ENCODE peak calls at places on chromosomes 12 and 14, in seven cellular contexts. Y is CD8-positive, alpha-beta memory T cell; V is mesendoderm; B is A549; O is cardiac muscle cell; J is neuronal stem cell; N is CD4-positive, CD25-positive, alpha-beta regulatory T cell. G is an unnamed sample.

GRCh38 chr12:57740656-57741412 is 2.3 kb upstream of the AGAP2 start:
- DNase-seq in Y (peak; percentile 93), V (peak; percentile 33), B (no peak), N (peak; percentile 88), J (no peak), O (no peak), G (peak; percentile 62)

GRCh38 chr12:112159146-112159541 is 33.8 kb downstream of the TRAFD1 start:
- DNase-seq in V (no peak), O (no peak), Y (no peak), J (no peak), N (no peak), B (no peak), G (no peak)

GRCh38 chr12:113271853-113272561 is 50.7 kb downstream of the TPCN1 start:
- DNase-seq in J (no peak), O (peak; percentile 91), B (no peak), N (no peak), Y (peak; percentile 8), V (peak; percentile 51), G (peak; percentile 79)

GRCh38 chr12:127516467-127516866 is 750.5 kb upstream of the TMEM132C start:
- DNase-seq in O (no peak), Y (no peak), J (no peak), B (no peak), N (no peak), V (no peak), G (no peak)

GRCh38 chr12:30830751-30831150 is 76.0 kb upstream of the CAPRIN2 start:
- DNase-seq in B (no peak), Y (no peak), O (no peak), V (no peak), J (no peak), N (no peak), G (no peak)

GRCh38 chr14:34030864-34031263 is 80.0 kb upstream of the EGLN3 start:
- DNase-seq in O (peak; percentile 89), B (no peak), J (no peak), Y (no peak), V (no peak), N (no peak), G (no peak)

GRCh38 chr12:103854372-103854973 is 13.4 kb upstream of the NT5DC3 start:
- DNase-seq in Y (no peak), B (no peak), N (no peak), V (no peak), O (no peak), J (no peak), G (no peak)

GRCh38 chr14:102057480-102058114 is 29.2 kb downstream of the HSP90AA1 start:
- DNase-seq in J (no peak), O (no peak), B (no peak), V (peak; percentile 49), Y (peak; percentile 51), N (no peak), G (no peak)

GRCh38 chr14:23348297-23348655 is 4.4 kb downstream of the SLC22A17 start:
- DNase-seq in V (peak; percentile 29), B (no peak), J (no peak), O (no peak), N (no peak), Y (no peak), G (no peak)

GRCh38 chr14:26121181-26121580 is 476.7 kb downstream of the NOVA1 start:
- DNase-seq in V (no peak), J (no peak), O (no peak), B (no peak), Y (no peak), N (no peak), G (no peak)

GRCh38 chr12:119036878-119037493 is 55.6 kb downstream of the SRRM4 start:
- DNase-seq in Y (no peak), N (no peak), O (peak; percentile 13), V (peak; percentile 63), J (peak; percentile 49), B (peak; percentile 36), G (no peak)

GRCh38 chr12:104201238-104202001 is 14.2 kb upstream of the TXNRD1 start:
- DNase-seq in J (peak; percentile 62), B (peak; percentile 65), N (peak; percentile 68), V (peak; percentile 82), O (peak; percentile 83), Y (peak; percentile 57), G (no peak)

GRCh38 chr12:14828896-14829295 is 14.4 kb downstream of the ART4 start:
- DNase-seq in J (no peak), O (no peak), V (no peak), N (no peak), B (no peak), Y (no peak), G (no peak)

GRCh38 chr12:1083888-1084262 is 92.9 kb downstream of the ERC1 start:
- DNase-seq in V (peak; percentile 57), J (no peak), O (peak; percentile 75), Y (no peak), B (no peak), N (no peak), G (no peak)

GRCh38 chr12:82818276-82819035 is 131.8 kb downstream of the TMTC2 start:
- DNase-seq in V (no peak), J (no peak), O (no peak), B (no peak), Y (no peak), N (no peak), G (no peak)

GRCh38 chr12:117968826-117969659 is at the start of gene KSR2:
- DNase-seq in N (peak; percentile 24), Y (no peak), B (peak; percentile 72), O (peak; percentile 15), J (peak; percentile 84), V (peak; percentile 92), G (peak; percentile 92)

GRCh38 chr12:122265433-122265832 is 861 bp downstream of the VPS33A start:
- DNase-seq in Y (no peak), B (peak; percentile 13), O (no peak), V (no peak), N (no peak), J (no peak), G (no peak)

GRCh38 chr12:122845041-122845864 is 10.0 kb downstream of the HIP1R start:
- DNase-seq in J (no peak), Y (no peak), N (no peak), V (no peak), B (no peak), O (no peak), G (peak; percentile 41)

GRCh38 chr14:47186491-47186890 is 488.9 kb downstream of the MDGA2 start:
- DNase-seq in B (no peak), V (peak; percentile 13), O (peak; percentile 12), Y (no peak), N (no peak), J (no peak), G (no peak)

DNA sequence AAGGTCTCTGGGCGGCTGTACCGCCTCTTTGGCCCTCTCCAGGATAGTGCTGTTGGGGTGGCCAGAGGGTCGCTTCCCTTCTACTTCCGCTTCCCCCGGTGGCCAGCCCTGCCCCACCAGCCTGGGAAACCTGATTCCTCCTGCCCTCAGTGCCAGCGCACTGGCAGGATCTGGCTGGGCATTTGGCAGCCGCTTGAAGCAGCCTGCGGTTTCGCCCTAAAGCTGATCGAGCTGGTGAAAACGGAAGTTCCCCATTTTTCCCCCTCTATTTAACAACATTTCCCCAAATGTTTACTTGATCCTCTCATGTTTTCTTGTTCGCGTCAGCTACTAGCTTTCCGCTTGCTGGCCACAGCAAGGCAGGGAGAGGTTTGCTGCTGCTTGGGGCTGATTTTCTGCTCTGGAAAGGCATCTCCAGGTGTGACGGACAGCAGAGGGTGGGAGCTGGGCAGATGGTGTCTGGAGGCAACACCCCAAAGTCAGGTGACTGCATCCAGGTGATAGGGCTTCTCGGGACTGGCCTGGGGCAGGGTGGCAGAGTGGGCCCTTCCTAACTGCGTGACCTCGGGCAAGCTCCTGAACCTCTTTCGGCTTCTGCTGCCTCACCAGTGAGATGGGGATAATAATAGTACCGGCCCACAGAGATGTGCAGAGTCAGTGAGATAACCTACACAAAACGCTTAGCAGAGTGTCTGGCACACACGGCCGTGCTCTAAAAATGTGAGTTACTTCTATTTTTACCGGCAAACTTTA is 53.0 kb downstream of the TSPAN9 start:
- DNase-seq in V (no peak), J (no peak), B (no peak), Y (no peak), N (no peak), O (no peak), G (no peak)
- H3K4me1 ChIP-seq in V (peaks cover 2% of the 10 kb centered on the region), J (no peaks in the 10 kb centered on the region), B (peaks cover 4% of the 10 kb centered on the region), Y (peaks cover 18% of the 10 kb centered on the region), N (peaks cover 13% of the 10 kb centered on the region), O (peaks cover 31% of the 10 kb centered on the region), G (peaks cover 42% of the 10 kb centered on the region)

DNA sequence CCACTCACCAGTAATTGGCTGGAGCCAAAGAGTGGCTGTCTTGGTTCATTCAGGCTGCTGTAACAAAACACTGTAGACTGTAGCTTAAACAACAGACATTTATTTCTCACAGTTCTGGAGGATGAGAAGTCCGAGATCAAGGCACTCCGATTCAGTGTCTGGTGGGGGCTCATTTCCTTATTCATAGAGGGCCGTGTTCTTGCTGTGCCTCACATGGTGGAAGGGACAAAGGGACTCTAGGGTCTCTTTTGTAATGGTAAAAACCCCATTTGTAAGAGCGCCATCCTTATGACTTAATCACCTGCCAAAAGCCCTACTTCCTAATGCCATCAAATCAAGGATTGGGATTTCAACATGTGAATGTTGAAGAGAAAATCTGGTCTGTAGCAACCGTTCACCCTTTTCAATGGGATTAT is 34.7 kb upstream of the CDKN3 start:
- DNase-seq in N (no peak), J (no peak), V (peak; percentile 34), Y (no peak), O (no peak), B (no peak), G (no peak)
- H3K4me1 ChIP-seq in N (no peaks in the 10 kb centered on the region), J (peaks cover 15% of the 10 kb centered on the region), V (peaks cover 7% of the 10 kb centered on the region), Y (no peaks in the 10 kb centered on the region), O (no peaks in the 10 kb centered on the region), B (peaks cover 2% of the 10 kb centered on the region), G (peaks cover 38% of the 10 kb centered on the region)

DNA sequence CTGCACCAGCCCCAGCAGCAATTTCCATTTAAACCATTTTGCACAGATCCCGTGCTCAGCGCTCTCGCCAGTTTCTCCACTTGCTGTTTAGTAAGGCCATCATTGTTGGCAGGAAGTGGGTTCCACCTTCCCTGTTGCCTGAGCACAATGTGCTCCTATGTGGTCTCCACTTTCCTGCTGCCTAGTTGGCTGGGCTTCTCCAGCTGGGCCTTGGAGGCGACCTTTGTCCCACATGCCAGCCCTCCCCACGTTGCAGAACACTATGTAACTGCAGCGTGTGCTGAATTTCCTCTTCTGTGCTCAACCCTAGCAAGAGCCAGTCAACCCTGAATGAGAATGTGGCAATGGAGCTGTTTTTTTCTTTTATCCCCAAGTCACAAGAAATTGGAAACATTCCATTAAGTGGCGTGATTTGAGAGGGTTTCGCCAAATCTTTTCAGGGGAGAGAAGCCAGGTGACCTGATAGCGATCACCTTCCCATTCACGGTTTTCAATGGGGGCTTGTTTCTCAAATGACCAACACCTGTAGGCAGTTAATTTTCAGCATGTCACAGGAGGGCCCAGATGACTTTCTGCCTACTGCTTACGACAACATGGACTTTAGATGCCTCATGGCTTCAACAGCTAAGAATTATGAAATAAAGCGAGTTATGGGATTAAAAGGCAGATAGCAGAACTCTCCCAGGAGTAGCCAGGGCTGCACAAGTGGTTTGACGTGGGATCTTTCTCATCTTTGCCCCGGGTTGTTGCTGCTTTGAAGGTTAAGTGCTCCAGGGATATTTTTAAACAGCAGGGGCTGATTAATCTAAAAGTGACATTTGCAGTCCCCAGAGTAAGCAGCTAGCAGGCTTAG is at the start of gene ACACB:
- DNase-seq in O (peak; percentile 44), B (no peak), Y (no peak), V (no peak), N (no peak), J (no peak), G (peak; percentile 79)
- H3K4me1 ChIP-seq in O (peaks cover 73% of the 10 kb centered on the region), B (peaks cover 3% of the 10 kb centered on the region), Y (no peaks in the 10 kb centered on the region), V (no peaks in the 10 kb centered on the region), N (peaks cover 12% of the 10 kb centered on the region), J (peaks cover 15% of the 10 kb centered on the region), G (peaks cover 68% of the 10 kb centered on the region)

DNA sequence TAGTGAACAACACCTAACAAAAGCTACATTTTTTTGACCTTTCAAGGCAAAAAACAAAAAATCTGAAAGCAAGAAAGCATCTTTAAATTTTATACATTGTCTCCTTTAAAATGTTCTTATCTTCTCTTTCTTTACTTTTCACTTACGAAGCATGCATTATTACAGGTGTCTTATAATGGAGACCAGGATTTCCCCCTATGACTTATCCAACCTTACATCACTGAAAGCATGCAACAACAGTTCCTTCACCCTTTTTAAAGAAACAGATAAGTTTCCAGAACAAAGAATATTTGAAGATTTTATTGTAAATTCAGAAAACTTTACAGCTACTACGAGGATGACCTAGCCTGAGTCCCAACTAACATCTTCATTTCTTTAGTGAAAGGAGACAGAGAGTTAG is 277.2 kb downstream of the AKAP6 start:
- DNase-seq in B (no peak), O (peak; percentile 20), J (no peak), N (no peak), V (no peak), Y (no peak), G (no peak)
- H3K4me1 ChIP-seq in B (no peaks in the 10 kb centered on the region), O (peaks cover 18% of the 10 kb centered on the region), J (no peaks in the 10 kb centered on the region), N (no peaks in the 10 kb centered on the region), V (no peaks in the 10 kb centered on the region), Y (no peaks in the 10 kb centered on the region), G (no peaks in the 10 kb centered on the region)

G was measured in lower lobe of right lung.